ENCODE peak calls at places on chromosomes 13 and 19, in four cellular contexts. One of them, this sample, is unnamed.
A peak's percentile ranks its signal among the peaks of the same experiment; 100 is the strongest.

GRCh38 chr19:31985001-31985605 is 360.3 kb upstream of the ZNF507 start:
- DNase-seq in cardiac muscle cell: no peak
- DNase-seq in neural crest cell: no peak
- DNase-seq in left ventricle myocardium inferior: no peak
- DNase-seq in this sample: no peak

GRCh38 chr19:13260883-13261653 is 110.9 kb downstream of the IER2 start:
- DNase-seq in cardiac muscle cell: no peak
- DNase-seq in neural crest cell: no peak
- DNase-seq in left ventricle myocardium inferior: no peak
- DNase-seq in this sample: no peak

GRCh38 chr13:57631607-57632275 is at the start of gene PCDH17:
- DNase-seq in cardiac muscle cell: peak; percentile 69
- DNase-seq in neural crest cell: peak; percentile 24
- DNase-seq in left ventricle myocardium inferior: peak; percentile 23
- DNase-seq in this sample: peak; percentile 50

GRCh38 chr13:99657848-99658265 is 156.6 kb downstream of the TM9SF2 start:
- DNase-seq in cardiac muscle cell: peak; percentile 32
- DNase-seq in neural crest cell: peak; percentile 41
- DNase-seq in left ventricle myocardium inferior: peak; percentile 31
- DNase-seq in this sample: peak; percentile 52

GRCh38 chr19:4473708-4474503 is 1.8 kb downstream of the HDGFL2 start:
- DNase-seq in cardiac muscle cell: no peak
- DNase-seq in neural crest cell: no peak
- DNase-seq in left ventricle myocardium inferior: no peak
- DNase-seq in this sample: peak; percentile 36

GRCh38 chr13:41546372-41547252 is 89.3 kb downstream of the RGCC start:
- DNase-seq in cardiac muscle cell: no peak
- DNase-seq in neural crest cell: no peak
- DNase-seq in left ventricle myocardium inferior: no peak
- DNase-seq in this sample: no peak

GRCh38 chr19:41434450-41434849 is 5.3 kb downstream of the DMAC2 start:
- DNase-seq in cardiac muscle cell: no peak
- DNase-seq in neural crest cell: no peak
- DNase-seq in left ventricle myocardium inferior: no peak
- DNase-seq in this sample: no peak

GRCh38 chr19:18780631-18781030 is 10.5 kb downstream of the COMP start:
- DNase-seq in cardiac muscle cell: no peak
- DNase-seq in neural crest cell: no peak
- DNase-seq in left ventricle myocardium inferior: no peak
- DNase-seq in this sample: no peak

GRCh38 chr13:31369213-31369612 is 169.4 kb downstream of the B3GLCT start:
- DNase-seq in cardiac muscle cell: no peak
- DNase-seq in neural crest cell: no peak
- DNase-seq in left ventricle myocardium inferior: no peak
- DNase-seq in this sample: no peak

GRCh38 chr13:26486550-26486949 is 70.9 kb upstream of the WASF3 start:
- DNase-seq in cardiac muscle cell: no peak
- DNase-seq in neural crest cell: no peak
- DNase-seq in left ventricle myocardium inferior: peak; percentile 56
- DNase-seq in this sample: no peak

GRCh38 chr13:93476175-93476574 is 249.6 kb downstream of the GPC6 start:
- DNase-seq in cardiac muscle cell: no peak
- DNase-seq in neural crest cell: no peak
- DNase-seq in left ventricle myocardium inferior: no peak
- DNase-seq in this sample: no peak

GRCh38 chr19:5345895-5346386 is 5.3 kb upstream of the PTPRS start:
- DNase-seq in cardiac muscle cell: no peak
- DNase-seq in neural crest cell: no peak
- DNase-seq in left ventricle myocardium inferior: no peak
- DNase-seq in this sample: no peak

GRCh38 chr19:19485161-19485997 is 30.0 kb downstream of the TSSK6 start:
- DNase-seq in cardiac muscle cell: no peak
- DNase-seq in neural crest cell: no peak
- DNase-seq in left ventricle myocardium inferior: peak; percentile 45
- DNase-seq in this sample: no peak

GRCh38 chr13:110912651-110913051 is 2.2 kb downstream of the ANKRD10 start:
- DNase-seq in cardiac muscle cell: peak; percentile 39
- DNase-seq in neural crest cell: no peak
- DNase-seq in left ventricle myocardium inferior: no peak
- DNase-seq in this sample: peak; percentile 9

GRCh38 chr13:36130168-36130541 is 1.0 kb downstream of the DCLK1 start:
- DNase-seq in cardiac muscle cell: no peak
- DNase-seq in neural crest cell: no peak
- DNase-seq in left ventricle myocardium inferior: no peak
- DNase-seq in this sample: no peak

GRCh38 chr13:97810152-97810551 is 143.3 kb upstream of the IPO5 start:
- DNase-seq in cardiac muscle cell: peak; percentile 6
- DNase-seq in neural crest cell: no peak
- DNase-seq in left ventricle myocardium inferior: no peak
- DNase-seq in this sample: no peak

GRCh38 chr13:111142472-111142871 is 27.4 kb downstream of the ARHGEF7 start:
- DNase-seq in cardiac muscle cell: no peak
- DNase-seq in neural crest cell: no peak
- DNase-seq in left ventricle myocardium inferior: no peak
- DNase-seq in this sample: no peak

GRCh38 chr13:36059366-36059765 is 71.8 kb downstream of the DCLK1 start:
- DNase-seq in cardiac muscle cell: no peak
- DNase-seq in neural crest cell: no peak
- DNase-seq in left ventricle myocardium inferior: no peak
- DNase-seq in this sample: no peak

GRCh38 chr13:34207872-34208271 is 389.9 kb downstream of the RFC3 start:
- DNase-seq in cardiac muscle cell: no peak
- DNase-seq in neural crest cell: no peak
- DNase-seq in left ventricle myocardium inferior: no peak
- DNase-seq in this sample: no peak

GRCh38 chr19:28534740-28535351 is 678.1 kb downstream of the UQCRFS1 start:
- DNase-seq in cardiac muscle cell: no peak
- DNase-seq in neural crest cell: no peak
- DNase-seq in left ventricle myocardium inferior: no peak
- DNase-seq in this sample: no peak

GRCh38 chr19:12913011-12913561 is 6.0 kb downstream of the SYCE2 start:
- DNase-seq in cardiac muscle cell: peak; percentile 43
- DNase-seq in neural crest cell: no peak
- DNase-seq in left ventricle myocardium inferior: peak; percentile 77
- DNase-seq in this sample: peak; percentile 29

GRCh38 chr13:113753171-113753570 is 5.9 kb upstream of the TMEM255B start:
- DNase-seq in cardiac muscle cell: no peak
- DNase-seq in neural crest cell: no peak
- DNase-seq in left ventricle myocardium inferior: no peak
- DNase-seq in this sample: no peak

GRCh38 chr13:40480915-40481525 is 185.4 kb downstream of the FOXO1 start:
- DNase-seq in cardiac muscle cell: no peak
- DNase-seq in neural crest cell: no peak
- DNase-seq in left ventricle myocardium inferior: no peak
- DNase-seq in this sample: no peak

GRCh38 chr13:105058517-105058916 is 1476.9 kb downstream of the EFNB2 start:
- DNase-seq in cardiac muscle cell: no peak
- DNase-seq in neural crest cell: no peak
- DNase-seq in left ventricle myocardium inferior: no peak
- DNase-seq in this sample: no peak

GRCh38 chr19:21569497-21569870 is 64.1 kb downstream of the ZNF429 start:
- DNase-seq in cardiac muscle cell: no peak
- DNase-seq in neural crest cell: no peak
- DNase-seq in left ventricle myocardium inferior: peak; percentile 54
- DNase-seq in this sample: no peak

GRCh38 chr19:41877490-41877876 is 404 bp downstream of the CD79A start:
- DNase-seq in cardiac muscle cell: no peak
- DNase-seq in neural crest cell: no peak
- DNase-seq in left ventricle myocardium inferior: no peak
- DNase-seq in this sample: no peak

GRCh38 chr13:27201661-27202060 is 30.1 kb upstream of the USP12 start:
- DNase-seq in cardiac muscle cell: no peak
- DNase-seq in neural crest cell: no peak
- DNase-seq in left ventricle myocardium inferior: no peak
- DNase-seq in this sample: no peak

GRCh38 chr13:97395437-97396136 is 38.4 kb upstream of the RAP2A start:
- DNase-seq in cardiac muscle cell: no peak
- DNase-seq in neural crest cell: no peak
- DNase-seq in left ventricle myocardium inferior: no peak
- DNase-seq in this sample: no peak

DNA sequence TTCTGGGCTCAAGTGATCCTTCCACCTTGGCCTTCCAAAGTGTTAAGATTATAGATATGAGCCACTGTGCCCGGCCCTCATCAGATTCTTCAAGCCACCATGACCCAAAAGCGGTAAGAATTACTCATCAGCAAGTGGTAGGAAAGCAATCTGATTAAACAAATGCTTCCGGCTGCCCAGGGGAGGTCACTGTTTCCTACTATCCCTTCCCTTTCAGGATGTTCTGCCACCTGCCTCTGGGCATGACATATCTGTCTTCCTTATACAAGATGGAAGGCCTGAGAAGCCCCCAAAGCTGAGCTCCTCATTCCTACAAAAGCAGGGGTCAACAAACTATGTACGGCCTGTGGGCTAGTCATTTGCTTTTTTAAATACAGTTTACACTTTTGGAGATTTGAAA is 6.9 kb downstream of the ABHD8 start:
- DNase-seq in cardiac muscle cell: no peak
- DNase-seq in neural crest cell: no peak
- DNase-seq in left ventricle myocardium inferior: no peak
- DNase-seq in this sample: no peak
- TF ChIP-seq CTCF in cardiac muscle cell: no peak
- TF ChIP-seq CTCF in neural crest cell: no peak
- TF ChIP-seq CTCF in left ventricle myocardium inferior: no peak
- TF ChIP-seq CTCF in this sample: no peak

DNA sequence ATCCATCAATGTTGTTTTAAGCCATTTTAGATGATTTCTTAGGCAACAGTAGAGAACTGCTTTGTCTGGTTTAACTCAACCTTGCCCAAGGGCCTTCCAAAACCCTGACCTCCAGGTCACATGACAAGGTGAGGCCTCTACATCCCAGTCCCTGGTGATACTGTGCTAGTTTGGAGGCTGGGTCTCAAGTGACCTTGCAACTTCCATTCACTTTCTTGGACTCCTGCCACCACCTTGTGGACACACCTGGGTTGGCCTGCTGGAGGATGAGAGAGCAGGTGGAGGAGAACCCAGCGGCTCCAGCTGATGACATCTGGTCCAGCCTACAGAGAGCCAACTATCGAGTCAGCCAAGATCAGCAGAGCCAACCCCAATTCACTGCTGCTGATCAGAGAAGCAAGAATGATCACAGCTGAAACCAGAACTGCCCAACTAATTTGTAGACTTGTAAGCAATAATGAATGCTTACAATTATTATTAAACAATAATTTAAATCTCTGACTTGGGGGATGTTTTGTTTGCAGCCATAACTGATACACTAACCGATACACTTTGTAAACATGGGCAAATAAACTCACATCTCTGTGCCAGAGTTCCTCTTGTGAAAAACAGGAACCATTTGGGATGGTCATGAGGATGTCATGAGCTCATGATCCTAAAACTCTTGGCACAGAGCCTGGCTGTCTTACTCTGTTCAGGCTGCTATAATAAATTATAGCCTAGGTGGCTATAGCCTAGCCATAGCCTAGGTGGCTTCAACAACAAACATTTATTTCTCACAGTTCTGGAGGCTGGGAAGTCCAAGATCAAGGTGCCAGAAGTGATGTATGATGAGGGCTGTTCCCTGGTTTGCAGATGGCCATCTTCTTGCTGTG is 11.5 kb downstream of the FAM187B start:
- DNase-seq in cardiac muscle cell: no peak
- DNase-seq in neural crest cell: no peak
- DNase-seq in left ventricle myocardium inferior: no peak
- DNase-seq in this sample: no peak
- TF ChIP-seq CTCF in cardiac muscle cell: no peak
- TF ChIP-seq CTCF in neural crest cell: no peak
- TF ChIP-seq CTCF in left ventricle myocardium inferior: no peak
- TF ChIP-seq CTCF in this sample: no peak

DNA sequence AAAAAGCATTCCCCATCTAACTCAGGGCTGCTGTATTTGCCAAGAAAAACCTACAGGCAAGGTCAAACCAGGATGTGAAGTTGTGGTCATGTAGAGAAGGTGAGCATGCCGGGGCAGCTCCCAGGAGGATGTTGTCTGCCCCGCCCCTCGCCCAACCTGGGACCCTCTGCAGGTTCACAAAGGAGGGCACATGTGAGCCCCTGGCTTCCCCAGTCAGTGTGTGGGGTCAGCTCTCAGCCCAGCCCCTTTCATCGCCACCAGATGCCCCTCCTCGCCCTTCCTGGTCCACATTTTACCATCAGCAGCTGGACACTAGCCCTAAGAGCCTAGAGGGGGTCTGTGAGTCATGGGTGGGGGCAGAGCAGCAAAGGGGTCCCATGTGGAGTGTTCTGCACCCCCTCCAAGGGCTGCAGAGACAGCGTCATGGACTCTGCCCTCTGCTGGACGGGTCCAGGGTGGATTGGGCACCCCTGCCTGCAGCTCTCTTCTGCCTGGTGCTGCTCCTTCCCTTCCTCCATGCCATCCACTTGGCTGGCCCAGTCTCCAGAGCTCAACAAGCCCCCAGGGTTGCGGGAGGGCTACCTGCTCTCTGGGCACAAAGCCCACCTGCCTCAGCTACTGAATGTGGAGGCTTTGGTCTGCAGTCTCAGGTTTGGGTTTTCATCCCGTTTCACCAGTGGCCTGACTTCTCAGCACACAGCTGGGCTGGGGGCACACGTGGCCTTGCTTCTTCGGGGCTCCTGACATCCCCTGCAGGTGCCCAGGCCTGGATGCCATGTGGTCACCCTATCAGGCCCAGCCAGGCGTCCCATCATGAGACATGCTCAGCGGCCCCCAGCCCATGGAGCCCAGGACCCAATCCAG is 3.7 kb downstream of the PLEKHF1 start:
- DNase-seq in cardiac muscle cell: no peak
- DNase-seq in neural crest cell: no peak
- DNase-seq in left ventricle myocardium inferior: no peak
- DNase-seq in this sample: no peak
- TF ChIP-seq CTCF in cardiac muscle cell: peak; percentile 32
- TF ChIP-seq CTCF in neural crest cell: no peak
- TF ChIP-seq CTCF in left ventricle myocardium inferior: peak; percentile 40
- TF ChIP-seq CTCF in this sample: no peak

DNA sequence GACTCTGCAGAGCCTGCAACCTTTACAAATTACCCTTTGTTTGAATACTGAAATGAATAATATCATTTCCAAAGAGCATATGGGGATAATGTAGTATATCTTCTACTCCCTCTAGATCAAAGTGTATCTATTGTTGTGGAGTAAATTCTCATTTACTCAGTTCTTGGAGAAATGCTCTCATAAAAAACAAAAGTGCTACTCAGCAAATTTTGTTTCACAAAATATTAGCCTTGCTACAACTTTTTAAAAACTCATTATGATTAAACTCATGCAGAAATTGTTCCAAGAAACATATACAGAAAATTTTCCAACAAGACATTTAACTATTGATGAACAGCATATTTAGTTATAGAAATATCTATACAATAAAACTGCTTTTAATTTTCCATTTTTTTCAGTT is 763.4 kb upstream of the SPRY2 start:
- DNase-seq in cardiac muscle cell: no peak
- DNase-seq in neural crest cell: no peak
- DNase-seq in left ventricle myocardium inferior: no peak
- DNase-seq in this sample: no peak
- TF ChIP-seq CTCF in cardiac muscle cell: no peak
- TF ChIP-seq CTCF in neural crest cell: no peak
- TF ChIP-seq CTCF in left ventricle myocardium inferior: no peak
- TF ChIP-seq CTCF in this sample: no peak

GRCh38 chr19:35978271-35978670 is 16.7 kb upstream of the SDHAF1 start:
- DNase-seq in cardiac muscle cell: no peak
- DNase-seq in neural crest cell: no peak
- DNase-seq in left ventricle myocardium inferior: no peak
- DNase-seq in this sample: no peak
- TF ChIP-seq CTCF in cardiac muscle cell: no peak
- TF ChIP-seq CTCF in neural crest cell: no peak
- TF ChIP-seq CTCF in left ventricle myocardium inferior: no peak
- TF ChIP-seq CTCF in this sample: no peak

This sample was measured in nephron progenitor cell.